ENCODE peak calls at places on chromosomes 1 and 21, in ten cellular contexts. G is A673; E is NCI-H510A treated with DMSO at 0.1 percent for 48 hours; Q is HuH-7.5; Y is activated CD4-positive, alpha-beta T cell treated with anti-CD3 and anti-CD28 coated beads, Interleukin-2, amount 10 ng/mL, durations not matched to agents 7 days and 5 days; W is activated T-helper 1 cell treated with Interleukin-2 at 50 U/mL for 16 hours; T is G401; S is endothelial cell; M is left ventricle myocardium inferior; P is NCI-H187 treated with DMSO at 0.1 percent for 48 hours. I is an unnamed sample.

GRCh38 chr1:73180661-73181540 is 898.6 kb upstream of the NEGR1 start:
- DNase-seq in P (no peak), S (no peak), Y (no peak), T (no peak), M (no peak), W (no peak), Q (no peak), G (no peak), E (no peak), I (no peak)

GRCh38 chr1:86704972-86705632 is 726 bp downstream of the SH3GLB1 start:
- DNase-seq in G (peak), Q (peak), T (peak), P (no peak), E (peak), M (peak), Y (peak), S (peak), W (peak), I (no peak)

GRCh38 chr1:41915786-41916571 is 2.7 kb downstream of the HIVEP3 start:
- DNase-seq in T (peak), Y (peak), G (peak), Q (no peak), P (peak), E (peak), S (no peak), M (no peak), W (no peak), I (no peak)

GRCh38 chr1:15680614-15681345 is 3.3 kb upstream of the PLEKHM2 start:
- DNase-seq in Y (no peak), P (no peak), G (no peak), Q (no peak), W (no peak), E (no peak), M (no peak), T (no peak), S (no peak), I (peak)

GRCh38 chr1:206606867-206607266 is 5.4 kb downstream of the EIF2D start:
- DNase-seq in S (no peak), Q (peak), Y (no peak), G (peak), E (peak), T (peak), W (no peak), P (no peak), M (no peak), I (no peak)

GRCh38 chr1:54424398-54424797 is 18.2 kb upstream of the SSBP3 start:
- DNase-seq in T (no peak), E (no peak), W (no peak), Q (no peak), M (no peak), S (no peak), P (no peak), Y (no peak), G (no peak), I (no peak)

GRCh38 chr1:163174524-163175437 is 27.9 kb downstream of the RGS5 start:
- DNase-seq in Y (peak), W (no peak), Q (no peak), S (peak), E (peak), M (peak), G (peak), T (peak), P (peak), I (no peak)

GRCh38 chr1:60423181-60423780 is 349.7 kb upstream of the C1orf87 start:
- DNase-seq in P (no peak), Y (no peak), G (no peak), M (no peak), E (no peak), S (no peak), T (no peak), Q (no peak), W (no peak), I (no peak)

GRCh38 chr1:83718338-83718737 is 280.6 kb downstream of the TTLL7 start:
- DNase-seq in W (no peak), Q (no peak), S (no peak), M (no peak), P (no peak), T (no peak), E (no peak), Y (no peak), G (no peak), I (no peak)

GRCh38 chr1:77282187-77282865 is 507 bp downstream of the AK5 start:
- DNase-seq in Q (no peak), T (no peak), Y (peak), M (no peak), P (no peak), E (peak), S (peak), W (no peak), G (peak), I (no peak)

GRCh38 chr1:4871373-4871772 is 217.0 kb downstream of the AJAP1 start:
- DNase-seq in S (no peak), M (no peak), Q (no peak), G (no peak), T (no peak), W (no peak), E (no peak), P (no peak), Y (no peak), I (no peak)

GRCh38 chr1:205775717-205776056 is 405 bp upstream of the RAB29 start:
- DNase-seq in G (no peak), M (no peak), T (no peak), S (no peak), P (no peak), Y (no peak), Q (no peak), W (no peak), E (no peak), I (no peak)

GRCh38 chr1:53148123-53148522 is 5.7 kb upstream of the SLC1A7 start:
- DNase-seq in G (no peak), T (no peak), Y (no peak), Q (no peak), M (no peak), E (no peak), P (no peak), W (no peak), S (no peak), I (no peak)

GRCh38 chr1:71623888-71624287 is 543.1 kb upstream of the ZRANB2 start:
- DNase-seq in Q (no peak), M (no peak), P (no peak), S (no peak), Y (no peak), E (no peak), G (no peak), T (no peak), W (no peak), I (no peak)

GRCh38 chr1:89822999-89823628 is 2.3 kb downstream of the LRRC8D start:
- DNase-seq in S (no peak), M (no peak), W (no peak), Y (no peak), T (no peak), Q (peak), G (peak), P (no peak), E (peak), I (no peak)

GRCh38 chr1:224205438-224205840 is 22.4 kb downstream of the DEGS1 start:
- DNase-seq in Q (no peak), P (no peak), G (no peak), W (no peak), M (no peak), E (no peak), T (no peak), S (no peak), Y (no peak), I (no peak)

GRCh38 chr21:36481639-36482038 is 1.7 kb upstream of the CLDN14 start:
- DNase-seq in W (no peak), Q (peak), M (no peak), Y (no peak), P (no peak), T (no peak), G (no peak), S (no peak), E (no peak), I (no peak)

GRCh38 chr21:29991624-29992023 is 51.8 kb upstream of the GRIK1 start:
- DNase-seq in E (no peak), Q (no peak), S (no peak), Y (no peak), T (no peak), W (no peak), G (no peak), M (no peak), P (no peak), I (no peak)

GRCh38 chr1:230171337-230172015 is 104.4 kb downstream of the GALNT2 start:
- DNase-seq in Y (no peak), P (no peak), Q (no peak), G (no peak), S (no peak), W (no peak), T (no peak), M (no peak), E (no peak), I (no peak)

GRCh38 chr1:44514673-44515072 is 109.6 kb downstream of the RNF220 start:
- DNase-seq in S (no peak), T (no peak), W (no peak), M (no peak), Q (peak), Y (no peak), E (no peak), P (no peak), G (no peak), I (no peak)

GRCh38 chr1:2224170-2224584 is 3.9 kb upstream of the SKI start:
- DNase-seq in Q (no peak), T (no peak), S (no peak), E (no peak), M (no peak), Y (no peak), P (no peak), W (no peak), G (no peak), I (no peak)

GRCh38 chr1:162649606-162650005 is 17.3 kb downstream of the DDR2 start:
- DNase-seq in Y (no peak), P (no peak), W (no peak), E (no peak), T (no peak), Q (no peak), G (peak), M (no peak), S (no peak), I (no peak)

GRCh38 chr21:43953028-43953427 is 59.1 kb upstream of the TRAPPC10 start:
- DNase-seq in T (peak), G (no peak), Y (no peak), W (no peak), P (no peak), E (no peak), S (no peak), M (peak), Q (no peak), I (no peak)

GRCh38 chr1:43455205-43455889 is 1.6 kb upstream of the HYI start:
- DNase-seq in Q (no peak), Y (no peak), S (no peak), W (no peak), P (no peak), E (peak), G (no peak), M (no peak), T (no peak), I (no peak)

GRCh38 chr1:44677201-44677520 is 2.6 kb downstream of the ARMH1 start:
- DNase-seq in W (no peak), Y (no peak), G (peak), T (peak), M (no peak), P (no peak), S (no peak), Q (peak), E (peak), I (no peak)

GRCh38 chr1:187921426-187921825 is 1092.7 kb downstream of the PLA2G4A start:
- DNase-seq in S (no peak), Y (no peak), T (no peak), Q (no peak), E (no peak), P (no peak), G (no peak), W (no peak), M (no peak), I (no peak)

GRCh38 chr1:2098839-2099785 is 48.9 kb downstream of the PRKCZ start:
- DNase-seq in T (peak), E (no peak), P (no peak), G (peak), S (no peak), Q (no peak), Y (no peak), W (no peak), M (no peak), I (no peak)

GRCh38 chr1:46175243-46175642 is 356 bp downstream of the TSPAN1 start:
- DNase-seq in S (no peak), E (no peak), Y (no peak), Q (no peak), G (no peak), W (no peak), P (no peak), M (no peak), T (no peak), I (no peak)

GRCh38 chr1:203612932-203613682 is 13.5 kb upstream of the ATP2B4 start:
- DNase-seq in G (no peak), T (no peak), Q (no peak), P (no peak), W (no peak), Y (peak), M (no peak), S (no peak), E (no peak), I (no peak)

GRCh38 chr21:38773108-38774061 is 32.3 kb upstream of the ETS2 start:
- DNase-seq in M (no peak), W (no peak), G (peak), P (no peak), Q (no peak), T (no peak), E (no peak), S (no peak), Y (no peak), I (peak)

GRCh38 chr1:118977591-118977990 is 10.6 kb downstream of the TBX15 start:
- DNase-seq in S (no peak), G (no peak), M (no peak), W (no peak), T (no peak), E (no peak), Q (no peak), P (no peak), Y (no peak), I (no peak)

GRCh38 chr1:179129702-179130473 is 48.0 kb downstream of the TOR3A start:
- DNase-seq in T (no peak), P (no peak), G (no peak), W (no peak), Y (peak), Q (no peak), E (no peak), S (no peak), M (no peak), I (no peak)

GRCh38 chr1:53807916-53808315 is 30.2 kb downstream of the NDC1 start:
- DNase-seq in M (no peak), Y (no peak), S (no peak), P (no peak), T (no peak), Q (no peak), E (no peak), G (no peak), W (no peak), I (no peak)

GRCh38 chr1:41495171-41495948 is 10.9 kb upstream of the EDN2 start:
- DNase-seq in S (peak), T (no peak), Q (peak), G (peak), Y (no peak), W (no peak), P (no peak), E (peak), M (peak), I (no peak)

GRCh38 chr1:225933072-225933471 is 7.9 kb downstream of the LEFTY2 start:
- DNase-seq in P (no peak), S (no peak), W (no peak), T (no peak), M (no peak), Y (no peak), G (no peak), Q (no peak), E (no peak), I (no peak)

GRCh38 chr21:28538987-28539622 is 453.6 kb downstream of the LTN1 start:
- DNase-seq in T (no peak), G (no peak), Q (no peak), E (no peak), W (no peak), M (no peak), Y (no peak), S (no peak), P (no peak), I (no peak)

GRCh38 chr1:184583837-184584236 is 170.8 kb downstream of the EDEM3 start:
- DNase-seq in S (no peak), P (no peak), Y (no peak), T (no peak), W (no peak), M (no peak), E (no peak), G (no peak), Q (no peak), I (no peak)

GRCh38 chr1:100400332-100400933 is 48.1 kb downstream of the CDC14A start:
- DNase-seq in S (peak), W (peak), T (no peak), E (peak), Y (peak), Q (no peak), G (peak), M (peak), P (no peak), I (no peak)

GRCh38 chr1:93967276-93967675 is 58.0 kb upstream of the GCLM start:
- DNase-seq in S (no peak), M (no peak), Y (no peak), W (no peak), Q (no peak), T (peak), G (no peak), E (no peak), P (no peak), I (no peak)